ENCODE peak calls at places on chromosomes 3 and 15, in nine cellular contexts. I is D721Med; V is endothelial cell; F is A549; Y is activated CD8-positive, alpha-beta memory T cell treated with anti-CD3 and anti-CD28 coated beads for 48 hours; Z is DMS 273 treated with DMSO at 0.1 percent for 48 hours; W is activated T-helper 1 cell treated with anti-CD3 and anti-CD28 coated beads, Interleukin-12 subunit alpha, Interleukin-12 subunit beta, Interleukin-2, Interleukin-4 antibody, amounts not matched to agents 30 ng/mL and 10 ng/mL and 1 ng/mL, durations not matched to agents 14 hours and 24 hours and 36 hours; N is amygdala; S is body of pancreas. U is an unnamed sample.

GRCh38 chr15:61996056-61996635 is 64.1 kb downstream of the VPS13C start:
- DNase-seq in V (no peak), N (no peak), S (no peak), F (no peak), Y (no peak), I (no peak), W (no peak), Z (no peak), U (no peak)

GRCh38 chr15:40342421-40343313 is 1.9 kb upstream of the CCDC9B start:
- DNase-seq in F (no peak), Y (no peak), W (no peak), S (no peak), N (no peak), I (no peak), Z (no peak), V (no peak), U (no peak)

GRCh38 chr3:51946796-51947195 is 4.6 kb downstream of the PARP3 start:
- DNase-seq in Y (no peak), Z (no peak), S (no peak), N (no peak), I (no peak), F (no peak), V (no peak), W (no peak), U (no peak)

GRCh38 chr15:100703032-100703578 is 100.7 kb downstream of the ASB7 start:
- DNase-seq in Y (peak; percentile 20), I (no peak), F (peak; percentile 41), N (no peak), Z (no peak), S (no peak), V (peak; percentile 19), W (peak; percentile 14), U (peak; percentile 48)

GRCh38 chr3:114624676-114625181 is 330.9 kb downstream of the TIGIT start:
- DNase-seq in Y (no peak), I (no peak), N (peak; percentile 56), S (peak; percentile 86), F (peak; percentile 92), W (no peak), V (no peak), Z (peak; percentile 80), U (no peak)

GRCh38 chr15:59438891-59439290 is 905 bp downstream of the FAM81A start:
- DNase-seq in W (no peak), N (no peak), I (no peak), V (no peak), S (peak; percentile 21), Z (no peak), Y (no peak), F (peak; percentile 38), U (no peak)

GRCh38 chr3:37974121-37974927 is 16.3 kb upstream of the VILL start:
- DNase-seq in S (peak; percentile 83), V (peak; percentile 77), I (no peak), Z (peak; percentile 45), F (peak; percentile 70), N (no peak), Y (peak; percentile 36), W (peak; percentile 54), U (peak; percentile 48)

GRCh38 chr3:113038326-113038725 is 47.5 kb downstream of the GTPBP8 start:
- DNase-seq in N (no peak), S (no peak), V (no peak), Z (no peak), Y (no peak), F (no peak), I (no peak), W (no peak), U (no peak)

GRCh38 chr15:88805031-88805780 is 2.0 kb downstream of the ACAN start:
- DNase-seq in Z (no peak), V (no peak), W (no peak), Y (no peak), N (no peak), F (no peak), I (no peak), S (peak; percentile 30), U (no peak)

GRCh38 chr15:89888214-89888804 is 5.5 kb downstream of the AP3S2 start:
- DNase-seq in W (no peak), I (no peak), Y (no peak), N (no peak), Z (peak; percentile 3), F (peak; percentile 69), S (peak; percentile 60), V (no peak), U (no peak)

GRCh38 chr3:127610105-127610504 is 11.9 kb downstream of the MCM2 start:
- DNase-seq in N (no peak), S (no peak), Z (no peak), V (no peak), I (no peak), Y (no peak), W (no peak), F (no peak), U (no peak)

GRCh38 chr15:65634381-65634780 is 12.6 kb downstream of the SLC24A1 start:
- DNase-seq in W (no peak), Z (no peak), N (no peak), S (no peak), V (no peak), F (peak; percentile 59), Y (no peak), I (no peak), U (no peak)

GRCh38 chr15:79897701-79898113 is 893 bp upstream of the MTHFS start:
- DNase-seq in W (no peak), Z (no peak), N (no peak), I (no peak), Y (no peak), S (no peak), F (no peak), V (no peak), U (peak; percentile 15)

GRCh38 chr3:149333518-149333859 is at the start of gene TM4SF18:
- DNase-seq in S (no peak), F (peak; percentile 36), Y (no peak), V (no peak), I (no peak), Z (no peak), W (no peak), N (no peak), U (no peak)

GRCh38 chr15:40468850-40469249 is 1.9 kb upstream of the CHST14 start:
- DNase-seq in Y (no peak), I (no peak), V (no peak), N (no peak), Z (no peak), W (no peak), S (no peak), F (no peak), U (no peak)

GRCh38 chr3:72405943-72406585 is 442.2 kb downstream of the SHQ1 start:
- DNase-seq in Y (no peak), W (no peak), Z (no peak), F (no peak), I (no peak), N (no peak), S (peak; percentile 10), V (no peak), U (no peak)

GRCh38 chr15:76460871-76461270 is 124.3 kb downstream of the ISL2 start:
- DNase-seq in W (no peak), S (no peak), Y (no peak), I (no peak), V (no peak), N (no peak), F (no peak), Z (no peak), U (no peak)

GRCh38 chr15:73952171-73952912 is 26.1 kb downstream of the LOXL1 start:
- DNase-seq in W (no peak), N (no peak), F (no peak), V (no peak), S (no peak), Z (no peak), I (no peak), Y (no peak), U (no peak)

GRCh38 chr3:42151596-42152145 is 60.5 kb downstream of the TRAK1 start:
- DNase-seq in W (no peak), F (no peak), S (no peak), I (no peak), N (no peak), V (no peak), Y (no peak), Z (no peak), U (no peak)

GRCh38 chr15:34331809-34332208 is 5.8 kb downstream of the SLC12A6 start:
- DNase-seq in I (no peak), W (no peak), Y (no peak), Z (no peak), N (no peak), S (no peak), V (no peak), F (no peak), U (peak; percentile 40)

GRCh38 chr3:187964759-187965158 is 189.2 kb upstream of the LPP start:
- DNase-seq in F (no peak), N (no peak), S (no peak), I (no peak), Y (no peak), W (no peak), V (no peak), Z (no peak), U (no peak)

GRCh38 chr3:71536376-71536965 is 47.1 kb downstream of the FOXP1 start:
- DNase-seq in N (no peak), F (no peak), S (no peak), V (no peak), Z (no peak), Y (no peak), I (no peak), W (no peak), U (no peak)

GRCh38 chr3:197856199-197856816 is 65.3 kb downstream of the LRCH3 start:
- DNase-seq in I (no peak), F (no peak), V (no peak), S (no peak), W (no peak), N (no peak), Z (no peak), Y (no peak), U (no peak)

GRCh38 chr15:72205273-72205672 is 7.7 kb upstream of the GRAMD2A start:
- DNase-seq in I (no peak), W (no peak), V (no peak), Z (no peak), F (no peak), Y (no peak), N (no peak), S (no peak), U (no peak)

GRCh38 chr3:128322030-128323022 is 144.4 kb downstream of the DNAJB8 start:
- DNase-seq in S (peak; percentile 80), V (peak; percentile 77), I (peak; percentile 18), W (peak; percentile 31), Z (no peak), F (peak; percentile 35), N (no peak), Y (peak; percentile 10), U (peak; percentile 9)

GRCh38 chr3:146883292-146883691 is 278.1 kb upstream of the PLSCR5 start:
- DNase-seq in W (no peak), F (no peak), Y (no peak), V (no peak), Z (no peak), I (no peak), N (no peak), S (no peak), U (no peak)

U was measured in T-helper 2 cell treated with Interferon-gamma antibody and Interleukin-4, amounts not matched to agents 5 μg/mL and 100 μg/mL, for 36 hours.